ENCODE peak calls at places on chromosome 9, in five cellular contexts. P is adipocyte, S is tibial artery, O is DND-41, X is HCT116. V is an unnamed sample.

GRCh38 chr9:112921549-112921948 is 30.9 kb upstream of the SLC46A2 start:
- DNase-seq in O (no peak), S (no peak), X (peak; percentile 22), P (peak; percentile 76), V (peak; percentile 60)

GRCh38 chr9:9275656-9276055 is 1337.1 kb downstream of the PTPRD start:
- DNase-seq in O (no peak), X (no peak), P (no peak), S (no peak), V (no peak)

GRCh38 chr9:104915049-104915448 is 12.9 kb downstream of the ABCA1 start:
- DNase-seq in P (no peak), X (no peak), O (no peak), S (no peak), V (no peak)

GRCh38 chr9:84170521-84171141 is 169.9 kb downstream of the SLC28A3 start:
- DNase-seq in S (peak; percentile 84), P (peak; percentile 94), X (peak; percentile 81), O (no peak), V (no peak)

GRCh38 chr9:20117985-20118384 is 329.1 kb upstream of the SLC24A2 start:
- DNase-seq in S (no peak), O (no peak), P (no peak), X (no peak), V (no peak)

GRCh38 chr9:2228132-2228531 is 213.0 kb downstream of the SMARCA2 start:
- DNase-seq in S (no peak), P (no peak), X (no peak), O (peak; percentile 52), V (peak; percentile 22)

GRCh38 chr9:18743976-18744375 is 270.0 kb downstream of the ADAMTSL1 start:
- DNase-seq in X (no peak), P (no peak), S (no peak), O (no peak), V (no peak)

GRCh38 chr9:91966503-91966902 is 16.5 kb upstream of the ROR2 start:
- DNase-seq in P (no peak), S (no peak), X (no peak), O (no peak), V (no peak)

GRCh38 chr9:121906074-121906520 is 187.0 kb downstream of the TTLL11 start:
- DNase-seq in P (peak; percentile 23), O (no peak), S (no peak), X (no peak), V (no peak)

GRCh38 chr9:34374339-34374738 is 2.4 kb downstream of the MYORG start:
- DNase-seq in P (no peak), O (no peak), S (no peak), X (no peak), V (no peak)
- H3K4me3 ChIP-seq in P (no peak overlapping the region), O (no peak overlapping the region), S (no peak overlapping the region), X (no peak overlapping the region), V (no peak overlapping the region)

GRCh38 chr9:71326360-71326759 is 204.9 kb upstream of the TRPM3 start:
- DNase-seq in S (no peak), X (no peak), P (no peak), O (no peak), V (no peak)

GRCh38 chr9:71333311-71333710 is 211.9 kb upstream of the TRPM3 start:
- DNase-seq in X (no peak), S (no peak), P (no peak), O (no peak), V (no peak)

GRCh38 chr9:71331603-71332002 is 210.2 kb upstream of the TRPM3 start:
- DNase-seq in X (no peak), P (no peak), S (no peak), O (no peak), V (no peak)
- H3K4me3 ChIP-seq in X (no peak overlapping the region), P (no peak overlapping the region), S (no peak overlapping the region), O (no peak overlapping the region), V (no peak overlapping the region)

GRCh38 chr9:124834586-124834985 is 18.7 kb upstream of the WDR38 start:
- DNase-seq in X (peak; percentile 84), P (no peak), S (no peak), O (no peak), V (no peak)
- H3K4me3 ChIP-seq in X (peak overlapping the region; percentile 51), P (no peak overlapping the region), S (no peak overlapping the region), O (no peak overlapping the region), V (no peak overlapping the region)

GRCh38 chr9:135910757-135911156 is 3.4 kb upstream of the CAMSAP1 start:
- DNase-seq in O (no peak), P (no peak), S (peak; percentile 34), X (no peak), V (no peak)

GRCh38 chr9:135910197-135910596 is 2.9 kb upstream of the CAMSAP1 start:
- DNase-seq in O (no peak), S (peak; percentile 41), P (no peak), X (no peak), V (no peak)

GRCh38 chr9:135908334-135909204 is 1.2 kb upstream of the CAMSAP1 start:
- DNase-seq in O (no peak), S (peak; percentile 50), P (peak; percentile 30), X (no peak), V (no peak)

GRCh38 chr9:135907446-135908333 is at the start of gene CAMSAP1:
- DNase-seq in O (peak; percentile 90), X (peak; percentile 74), P (peak; percentile 97), S (peak; percentile 96), V (peak; percentile 80)

GRCh38 chr9:135909371-135909770 is 2.0 kb upstream of the CAMSAP1 start:
- DNase-seq in X (no peak), O (no peak), P (no peak), S (peak; percentile 38), V (no peak)
- H3K4me3 ChIP-seq in X (no peak overlapping the region), O (peak overlapping the region; percentile 68), P (peak overlapping the region; percentile 87), S (no peak overlapping the region), V (no peak overlapping the region)

V was measured in Jurkat, Clone E6-1.